ENCODE peak calls at places on chromosome 21, in four cellular contexts. G is iPS DF 6.9, F is cardiac muscle cell, U is colonic mucosa. N is an unnamed sample.

GRCh38 chr21:38954450-38955059 is 148.8 kb downstream of the ETS2 start:
- DNase-seq in F (no peak), G (no peak), U (no peak), N (no peak)

GRCh38 chr21:26840912-26841311 is 4.3 kb downstream of the ADAMTS1 start:
- DNase-seq in G (no peak), F (peak; percentile 87), U (no peak), N (no peak)

GRCh38 chr21:22231013-22231412 is 1232.8 kb downstream of the NCAM2 start:
- DNase-seq in G (no peak), F (no peak), U (no peak), N (no peak)

GRCh38 chr21:15592271-15592860 is 137.4 kb upstream of the USP25 start:
- DNase-seq in F (peak; percentile 73), G (no peak), U (no peak), N (no peak)

GRCh38 chr21:34764715-34765284 is 96.0 kb downstream of the CLIC6 start:
- DNase-seq in G (no peak), U (no peak), F (no peak), N (no peak)

GRCh38 chr21:38261851-38262250 is 5.1 kb downstream of the KCNJ15 start:
- DNase-seq in U (no peak), G (no peak), F (no peak), N (no peak)

GRCh38 chr21:39232926-39233325 is 49.7 kb upstream of the PSMG1 start:
- DNase-seq in F (peak; percentile 9), U (no peak), G (no peak), N (no peak)

GRCh38 chr21:27802816-27803475 is 836.1 kb upstream of the ADAMTS5 start:
- DNase-seq in U (peak; percentile 53), F (peak; percentile 50), G (peak; percentile 39), N (no peak)

GRCh38 chr21:25772680-25773079 is 37.9 kb downstream of the GABPA start:
- DNase-seq in G (no peak), U (no peak), F (no peak), N (no peak)

GRCh38 chr21:40194181-40194580 is 326.9 kb downstream of the PCP4 start:
- DNase-seq in G (no peak), U (no peak), F (no peak), N (no peak)

GRCh38 chr21:15730484-15731242 is 881 bp downstream of the USP25 start:
- DNase-seq in F (no peak), G (no peak), U (peak; percentile 39), N (no peak)

GRCh38 chr21:29299046-29299905 is 554 bp downstream of the BACH1 start:
- DNase-seq in U (peak; percentile 62), G (no peak), F (peak; percentile 60), N (peak; percentile 86)

GRCh38 chr21:28884481-28884880 is 108.2 kb downstream of the LTN1 start:
- DNase-seq in G (no peak), U (no peak), F (peak; percentile 35), N (no peak)

GRCh38 chr21:39121600-39122355 is 61.5 kb downstream of the PSMG1 start:
- DNase-seq in U (peak; percentile 15), G (no peak), F (no peak), N (no peak)

GRCh38 chr21:41993744-41994143 is 16.4 kb downstream of the ZBTB21 start:
- DNase-seq in U (no peak), F (peak; percentile 70), G (no peak), N (no peak)
- H3K36me3 ChIP-seq in U (no peaks in the 10 kb centered on the region), F (peaks cover 17% of the 10 kb centered on the region), G (peaks cover 2% of the 10 kb centered on the region), N (peaks cover 35% of the 10 kb centered on the region)

GRCh38 chr21:41751621-41752020 is 15.2 kb downstream of the RIPK4 start:
- DNase-seq in G (no peak), F (no peak), U (no peak), N (peak; percentile 81)
- H3K4me3 ChIP-seq in G (no peak overlapping the region), F (no peak overlapping the region), U (no peak overlapping the region), N (no peak overlapping the region)

GRCh38 chr21:33551664-33552063 is 8.8 kb downstream of the SON start:
- DNase-seq in U (no peak), F (no peak), G (no peak), N (no peak)
- H3K36me3 ChIP-seq in U (peaks cover 32% of the 10 kb centered on the region), F (peaks cover 87% of the 10 kb centered on the region), G (peaks cover 47% of the 10 kb centered on the region), N (peaks cover 98% of the 10 kb centered on the region)

DNA sequence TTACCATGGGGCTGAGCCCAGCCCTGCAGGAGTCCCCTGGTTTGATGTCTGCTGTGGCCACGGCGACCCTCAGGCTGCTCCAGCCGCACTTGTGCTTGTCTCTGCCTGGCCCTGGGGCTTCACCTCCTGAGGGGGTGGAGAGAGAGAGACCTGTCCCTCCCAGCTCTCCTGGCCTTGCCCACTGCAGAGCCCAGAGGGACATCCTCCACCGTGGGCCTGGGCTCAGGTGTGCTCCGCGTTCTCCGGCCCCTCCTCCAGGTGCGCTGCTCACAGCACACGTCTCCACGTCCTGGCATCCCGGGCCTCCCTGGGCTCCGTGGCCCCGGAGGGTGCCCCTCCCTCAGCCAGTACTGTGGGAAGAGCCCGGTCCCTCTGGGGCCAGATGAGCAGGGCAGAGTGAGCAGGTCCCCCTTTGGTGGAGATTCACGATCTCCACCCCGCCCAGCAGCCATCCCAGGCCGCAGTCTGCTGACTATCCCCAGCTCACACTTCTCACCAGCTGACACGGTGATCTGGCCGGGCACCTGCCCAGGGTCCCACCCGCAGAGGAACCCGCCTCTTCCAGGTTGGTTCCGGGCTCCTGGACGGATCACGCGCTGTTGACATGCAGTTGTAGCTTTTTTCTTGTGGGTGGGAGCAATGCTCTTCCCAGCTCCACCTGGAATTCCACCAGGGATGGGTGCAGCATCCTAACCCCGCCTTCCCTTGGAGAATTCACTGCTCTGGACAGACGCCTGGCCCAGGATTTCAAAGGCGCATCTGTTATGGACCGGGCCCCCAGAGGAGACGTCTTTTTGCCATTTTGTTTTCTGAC is 41.8 kb upstream of the POFUT2 start:
- DNase-seq in G (no peak), F (no peak), U (peak; percentile 40), N (peak; percentile 81)
- H3K4me3 ChIP-seq in G (no peak overlapping the region), F (no peak overlapping the region), U (no peak overlapping the region), N (peak overlapping the region; percentile 23)

GRCh38 chr21:45213392-45213791 is 74.3 kb downstream of the POFUT2 start:
- DNase-seq in U (no peak), G (no peak), F (no peak), N (no peak)
- H3K36me3 ChIP-seq in U (no peaks in the 10 kb centered on the region), G (no peaks in the 10 kb centered on the region), F (no peaks in the 10 kb centered on the region), N (peaks cover 27% of the 10 kb centered on the region)

DNA sequence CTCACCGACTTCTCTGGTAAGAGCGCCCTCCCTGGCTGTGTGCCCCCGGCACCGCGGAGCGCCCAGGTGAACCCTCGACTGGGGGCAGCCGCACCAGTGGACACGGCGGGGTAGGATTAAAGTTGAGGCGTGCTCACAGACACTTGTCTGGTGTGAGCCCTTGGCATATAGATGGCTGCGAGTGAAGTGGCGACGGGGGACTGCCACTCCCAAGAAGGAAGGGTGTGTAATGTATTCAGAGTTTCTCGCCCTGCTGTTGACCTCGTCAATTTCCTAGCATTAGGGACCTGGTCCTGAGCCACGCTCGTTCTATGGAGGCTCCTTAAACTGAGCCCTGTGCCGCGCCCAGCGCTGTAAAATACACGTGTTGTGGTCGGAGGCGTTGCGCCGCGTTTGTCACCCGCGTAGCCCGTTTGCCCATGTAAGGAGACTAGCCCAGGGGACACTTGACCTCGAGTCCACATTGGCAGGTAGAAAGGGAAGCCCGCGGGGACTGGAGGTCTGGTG is 545 bp downstream of the EVA1C start:
- DNase-seq in U (peak; percentile 77), G (no peak), F (peak; percentile 31), N (peak; percentile 80)
- H3K4me3 ChIP-seq in U (peak overlapping the region; percentile 67), G (peak overlapping the region; percentile 15), F (peak overlapping the region; percentile 43), N (peak overlapping the region; percentile 80)

N was measured in upper lobe of right lung.